ENCODE peak calls at places on chromosomes 13 and 19, in five cellular contexts. P, D, S, T and N are unnamed samples.

GRCh38 chr19:28846094-28846812 is 366.7 kb downstream of the UQCRFS1 start:
- DNase-seq in P (no peak), D (no peak), S (no peak), T (no peak), N (no peak)

GRCh38 chr19:35913589-35913988 is 5.5 kb upstream of the TYROBP start:
- DNase-seq in P (no peak), D (no peak), S (no peak), T (no peak), N (no peak)

GRCh38 chr13:85816413-85816812 is 17.2 kb upstream of the SLITRK6 start:
- DNase-seq in P (no peak), D (no peak), S (no peak), T (no peak), N (no peak)

GRCh38 chr13:112648101-112648500 is 41.7 kb upstream of the ATP11A start:
- DNase-seq in P (no peak), D (no peak), S (no peak), T (no peak), N (no peak)

GRCh38 chr13:112750570-112750969 is 60.7 kb downstream of the ATP11A start:
- DNase-seq in P (no peak), D (no peak), S (no peak), T (no peak), N (no peak)

GRCh38 chr19:46378268-46378667 is 31.4 kb downstream of the PPP5C start:
- DNase-seq in P (no peak), D (no peak), S (no peak), T (no peak), N (no peak)

GRCh38 chr13:113769881-113770280 is 10.9 kb downstream of the TMEM255B start:
- DNase-seq in P (no peak), D (no peak), S (peak), T (no peak), N (no peak)

GRCh38 chr13:32314271-32314967 is 744 bp downstream of the ZAR1L start:
- DNase-seq in P (no peak), D (peak), S (peak), T (no peak), N (no peak)

GRCh38 chr19:44684892-44685847 is 13.8 kb upstream of the CEACAM16 start:
- DNase-seq in P (no peak), D (no peak), S (no peak), T (no peak), N (no peak)

GRCh38 chr13:75838366-75839017 is 202.4 kb downstream of the LMO7 start:
- DNase-seq in P (no peak), D (no peak), S (no peak), T (no peak), N (no peak)

GRCh38 chr13:112065867-112066623 is 904 bp upstream of the SOX1 start:
- DNase-seq in P (no peak), D (peak), S (no peak), T (no peak), N (no peak)

GRCh38 chr19:49489601-49490167 is 2.3 kb downstream of the RPL13A start:
- DNase-seq in P (no peak), D (no peak), S (no peak), T (no peak), N (no peak)

GRCh38 chr13:100124265-100124664 is 35.4 kb downstream of the PCCA start:
- DNase-seq in P (no peak), D (peak), S (no peak), T (no peak), N (no peak)

GRCh38 chr19:36489920-36490415 is 607 bp upstream of the ZNF566 start:
- DNase-seq in P (peak), D (no peak), S (peak), T (no peak), N (no peak)

GRCh38 chr19:6632002-6632621 is 37.8 kb downstream of the TNFSF14 start:
- DNase-seq in P (peak), D (peak), S (no peak), T (peak), N (peak)

GRCh38 chr13:45833663-45834062 is 17.9 kb downstream of the SIAH3 start:
- DNase-seq in P (no peak), D (peak), S (no peak), T (no peak), N (no peak)

GRCh38 chr19:6735181-6735891 is 2.0 kb downstream of the GPR108 start:
- DNase-seq in P (no peak), D (no peak), S (no peak), T (no peak), N (no peak)